ENCODE peak calls at places on chromosomes 7 and 10, in four cellular contexts. G, S, N and J are unnamed samples.

GRCh38 chr7:92837214-92837749 is 909 bp upstream of the CDK6 start:
- DNase-seq in N (no peak), G (peak), S (no peak), J (peak)

GRCh38 chr10:16728266-16728665 is 89.0 kb downstream of the RSU1 start:
- DNase-seq in G (no peak), S (no peak), N (no peak), J (no peak)

GRCh38 chr10:71218046-71218832 is 5.9 kb downstream of the UNC5B start:
- DNase-seq in N (no peak), G (peak), S (no peak), J (no peak)

GRCh38 chr7:102082693-102083385 is 203.8 kb upstream of the SH2B2 start:
- DNase-seq in N (no peak), S (no peak), G (no peak), J (no peak)

GRCh38 chr10:58023341-58024073 is 244.2 kb downstream of the IPMK start:
- DNase-seq in S (peak), G (peak), N (no peak), J (no peak)

GRCh38 chr7:29345590-29345989 is 151.0 kb downstream of the CHN2 start:
- DNase-seq in N (peak), G (peak), S (no peak), J (no peak)

GRCh38 chr10:96913910-96914309 is 81.8 kb downstream of the LCOR start:
- DNase-seq in N (no peak), S (no peak), G (no peak), J (no peak)

GRCh38 chr10:14185501-14186045 is 145.2 kb downstream of the FRMD4A start:
- DNase-seq in G (no peak), S (no peak), N (peak), J (peak)

GRCh38 chr10:60048146-60048545 is 141.8 kb upstream of the CCDC6 start:
- DNase-seq in S (no peak), N (no peak), G (peak), J (no peak)

GRCh38 chr10:37563715-37564108 is 293.7 kb downstream of the ZNF248 start:
- DNase-seq in S (no peak), N (no peak), G (no peak), J (no peak)